ENCODE peak calls at places on chromosomes 5 and 9, in five cellular contexts. O is CD4-positive, alpha-beta T cell; G is lower lobe of right lung; W is GM06990; A is NB4. Q is an unnamed sample.

GRCh38 chr9:98101868-98102273 is 17.2 kb downstream of the TRIM14 start:
- DNase-seq in W (peak; percentile 81), O (peak; percentile 74), G (peak; percentile 75), A (peak; percentile 92), Q (peak; percentile 61)

GRCh38 chr9:137326436-137327060 is 24.5 kb upstream of the NRARP start:
- DNase-seq in O (no peak), A (peak; percentile 35), W (peak; percentile 45), G (no peak), Q (no peak)

GRCh38 chr5:163948086-163948666 is 442.8 kb downstream of the MAT2B start:
- DNase-seq in A (no peak), G (no peak), W (no peak), O (no peak), Q (no peak)

GRCh38 chr5:140318778-140319177 is 15.9 kb upstream of the PFDN1 start:
- DNase-seq in A (no peak), W (no peak), G (no peak), O (no peak), Q (no peak)

GRCh38 chr9:107484117-107484723 is 5.3 kb downstream of the KLF4 start:
- DNase-seq in A (peak; percentile 81), G (no peak), O (no peak), W (no peak), Q (no peak)

GRCh38 chr5:57692582-57693487 is 210.2 kb upstream of the ACTBL2 start:
- DNase-seq in O (no peak), W (no peak), G (peak; percentile 45), A (peak; percentile 65), Q (no peak)

GRCh38 chr5:115524199-115524598 is 20.4 kb downstream of the FEM1C start:
- DNase-seq in W (no peak), G (no peak), O (no peak), A (no peak), Q (no peak)

GRCh38 chr5:64594601-64595518 is 89.0 kb downstream of the RGS7BP start:
- DNase-seq in A (peak; percentile 12), W (no peak), O (no peak), G (no peak), Q (no peak)

GRCh38 chr9:91276513-91276912 is 85.2 kb downstream of the AUH start:
- DNase-seq in O (no peak), A (no peak), W (no peak), G (no peak), Q (no peak)

GRCh38 chr5:127042593-127042992 is 12.2 kb upstream of the MARCHF3 start:
- DNase-seq in O (no peak), A (peak; percentile 24), G (no peak), W (no peak), Q (no peak)

GRCh38 chr5:72034710-72035109 is 72.6 kb upstream of the MAP1B start:
- DNase-seq in W (no peak), A (no peak), O (no peak), G (no peak), Q (no peak)

GRCh38 chr5:74517700-74518099 is 122.8 kb downstream of the ENC1 start:
- DNase-seq in O (no peak), G (no peak), W (no peak), A (no peak), Q (no peak)

GRCh38 chr5:169757016-169757415 is 119.9 kb downstream of the DOCK2 start:
- DNase-seq in W (no peak), G (no peak), O (no peak), A (no peak), Q (no peak)

GRCh38 chr5:150789943-150790611 is 11.5 kb downstream of the SMIM3 start:
- DNase-seq in A (peak; percentile 96), G (no peak), O (peak; percentile 36), W (peak; percentile 37), Q (peak; percentile 22)

GRCh38 chr9:36878986-36879982 is 154.8 kb downstream of the PAX5 start:
- DNase-seq in A (no peak), W (peak; percentile 58), G (no peak), O (no peak), Q (no peak)

GRCh38 chr5:168447748-168448147 is 38.5 kb upstream of the RARS1 start:
- DNase-seq in W (no peak), A (no peak), O (no peak), G (no peak), Q (no peak)

GRCh38 chr5:137605377-137605776 is 106.3 kb upstream of the SPOCK1 start:
- DNase-seq in G (no peak), O (no peak), W (no peak), A (no peak), Q (no peak)

GRCh38 chr9:92983984-92984589 is 36.8 kb downstream of the FGD3 start:
- DNase-seq in W (no peak), A (peak; percentile 51), O (no peak), G (no peak), Q (no peak)

GRCh38 chr5:14683906-14684455 is 19.5 kb downstream of the OTULIN start:
- DNase-seq in W (no peak), G (no peak), O (no peak), A (no peak), Q (no peak)

GRCh38 chr5:61397238-61397637 is 65.2 kb downstream of the ZSWIM6 start:
- DNase-seq in O (no peak), A (peak; percentile 55), W (no peak), G (no peak), Q (no peak)

GRCh38 chr5:164153469-164154172 is 648.2 kb downstream of the MAT2B start:
- DNase-seq in G (no peak), A (no peak), O (no peak), W (no peak), Q (no peak)

GRCh38 chr5:177232761-177233160 is 70.8 kb downstream of the RAB24 start:
- DNase-seq in G (no peak), O (no peak), A (no peak), W (no peak), Q (no peak)

GRCh38 chr9:79542735-79543504 is 28.8 kb upstream of the TLE4 start:
- DNase-seq in O (no peak), A (no peak), G (no peak), W (no peak), Q (no peak)

GRCh38 chr5:177140312-177140711 is 6.7 kb downstream of the NSD1 start:
- DNase-seq in W (no peak), G (no peak), O (no peak), A (no peak), Q (no peak)

GRCh38 chr9:104948277-104948676 is 20.3 kb upstream of the ABCA1 start:
- DNase-seq in W (no peak), O (no peak), G (no peak), A (no peak), Q (no peak)

GRCh38 chr9:81851340-81851739 is 76.9 kb upstream of the SPATA31D4 start:
- DNase-seq in O (no peak), W (no peak), A (no peak), G (no peak), Q (no peak)

GRCh38 chr5:53381-54174 is 38.4 kb upstream of the PLEKHG4B start:
- DNase-seq in O (peak; percentile 39), G (no peak), W (no peak), A (no peak), Q (no peak)

GRCh38 chr5:149853019-149853648 is 91.5 kb downstream of the PDE6A start:
- DNase-seq in W (no peak), O (peak; percentile 9), A (peak; percentile 76), G (peak; percentile 74), Q (peak; percentile 27)

GRCh38 chr5:5523066-5523505 is 100.6 kb downstream of the ICE1 start:
- DNase-seq in G (no peak), O (no peak), W (no peak), A (peak; percentile 35), Q (no peak)

GRCh38 chr9:124894741-124895170 is 32.8 kb downstream of the ARPC5L start:
- DNase-seq in W (no peak), G (no peak), O (no peak), A (peak; percentile 76), Q (no peak)
- TF ChIP-seq CTCF in W (peak; percentile 65), G (peak; percentile 16), O (peak; percentile 31), A (peak; percentile 56), Q (peak; percentile 65)

GRCh38 chr5:175894805-175895204 is 23.4 kb downstream of the CPLX2 start:
- DNase-seq in O (no peak), A (peak; percentile 44), G (no peak), W (no peak), Q (no peak)

GRCh38 chr5:175894251-175894650 is 22.9 kb downstream of the CPLX2 start:
- DNase-seq in W (no peak), G (no peak), A (no peak), O (no peak), Q (no peak)

GRCh38 chr5:175895215-175895614 is 23.8 kb downstream of the CPLX2 start:
- DNase-seq in O (no peak), W (no peak), A (no peak), G (no peak), Q (no peak)

GRCh38 chr5:175896641-175897040 is 25.3 kb downstream of the CPLX2 start:
- DNase-seq in O (no peak), W (no peak), G (no peak), A (no peak), Q (no peak)

DNA sequence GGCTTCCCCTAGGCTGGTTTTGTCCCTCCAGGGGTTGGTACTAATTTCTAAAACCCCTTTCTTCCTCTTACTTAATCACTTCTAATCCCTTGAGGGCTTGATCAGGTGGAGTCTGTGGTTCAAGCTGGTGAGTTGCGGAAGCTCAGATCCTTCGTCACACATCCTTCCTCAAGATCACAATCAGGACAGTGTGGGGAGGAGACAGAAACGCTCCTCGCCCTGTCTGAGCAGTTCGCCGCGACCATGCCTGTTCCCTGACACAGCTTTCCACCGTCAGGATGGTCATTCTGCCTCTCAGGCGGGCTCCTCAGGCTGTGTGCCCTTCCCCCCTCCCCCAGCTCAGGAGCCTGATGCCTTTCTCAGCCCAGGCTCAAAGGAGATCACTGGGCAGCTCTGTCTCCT is 24.3 kb downstream of the CPLX2 start:
- DNase-seq in A (peak; percentile 94), W (peak; percentile 34), G (no peak), O (peak; percentile 13), Q (no peak)
- TF ChIP-seq CTCF in A (no peak), W (no peak), G (no peak), O (no peak), Q (no peak)

GRCh38 chr9:111148994-111149759 is 110.9 kb upstream of the LPAR1 start:
- DNase-seq in O (no peak), W (no peak), G (no peak), A (peak; percentile 3), Q (no peak)
- TF ChIP-seq CTCF in O (no peak), W (peak; percentile 57), G (no peak), A (no peak), Q (no peak)

GRCh38 chr5:33470544-33470943 is 29.8 kb downstream of the TARS1 start:
- DNase-seq in A (peak; percentile 35), G (no peak), W (no peak), O (no peak), Q (no peak)
- TF ChIP-seq CTCF in A (no peak), G (no peak), W (no peak), O (no peak), Q (no peak)

GRCh38 chr9:87500491-87500890 is 2.8 kb downstream of the DAPK1 start:
- DNase-seq in G (no peak), W (no peak), O (no peak), A (no peak), Q (no peak)
- TF ChIP-seq CTCF in G (no peak), W (no peak), O (no peak), A (no peak), Q (no peak)